ENCODE peak calls at places on chromosomes 12 and 14, in eight cellular contexts. S is iPS-NIHi11; F is T-helper 9 cell; Y is anterior cingulate cortex; H is stimulated activated CD8-positive, alpha-beta memory T cell treated with anti-CD3 and anti-CD28 coated beads, Interleukin-4, amount 100 ng/mL, for 1 hour; U is lung microvascular endothelial cell; A is stimulated activated CD4-positive, alpha-beta T cell treated with anti-CD3 and anti-CD28 coated beads, Interleukin-15, amount 100 ng/mL, for 1 hour; K is B cell. O is an unnamed sample.

GRCh38 chr12:78457951-78458350 is 406.6 kb upstream of the SYT1 start:
- DNase-seq in K (no peak), U (no peak), H (no peak), S (no peak), Y (no peak), A (no peak), F (no peak), O (no peak)

GRCh38 chr12:131434208-131435125 is 276.4 kb upstream of the SFSWAP start:
- DNase-seq in A (no peak), H (no peak), K (no peak), S (no peak), Y (no peak), F (no peak), U (peak), O (no peak)

GRCh38 chr12:39354955-39355354 is 88.0 kb downstream of the KIF21A start:
- DNase-seq in F (no peak), H (no peak), K (no peak), S (no peak), U (no peak), Y (no peak), A (no peak), O (no peak)

GRCh38 chr12:98895086-98895651 is 250.1 kb downstream of the APAF1 start:
- DNase-seq in Y (no peak), U (peak), S (peak), F (no peak), A (no peak), K (peak), H (no peak), O (no peak)

GRCh38 chr12:67415473-67415872 is 146.3 kb downstream of the CAND1 start:
- DNase-seq in F (no peak), Y (no peak), K (no peak), H (no peak), S (peak), U (peak), A (no peak), O (no peak)

GRCh38 chr14:33617154-33617553 is 333.7 kb downstream of the EGLN3 start:
- DNase-seq in Y (no peak), S (no peak), A (no peak), K (no peak), F (no peak), H (no peak), U (no peak), O (no peak)

GRCh38 chr12:38374751-38375150 is 58.2 kb downstream of the ALG10B start:
- DNase-seq in A (no peak), F (no peak), U (no peak), H (no peak), Y (no peak), K (no peak), S (no peak), O (no peak)

GRCh38 chr14:50475460-50475859 is 56.9 kb downstream of the MAP4K5 start:
- DNase-seq in U (no peak), K (no peak), A (no peak), H (no peak), S (no peak), F (no peak), Y (no peak), O (no peak)

GRCh38 chr12:124326899-124327298 is 32.0 kb downstream of the RFLNA start:
- DNase-seq in H (no peak), U (no peak), A (no peak), S (no peak), K (no peak), F (no peak), Y (no peak), O (no peak)

GRCh38 chr12:2414810-2415567 is 362.2 kb downstream of the CACNA1C start:
- DNase-seq in Y (no peak), A (no peak), S (no peak), F (no peak), K (no peak), H (no peak), U (no peak), O (no peak)

GRCh38 chr12:56658921-56659320 is 13.1 kb upstream of the ATP5F1B start:
- DNase-seq in U (no peak), F (no peak), A (no peak), K (no peak), S (no peak), H (no peak), Y (no peak), O (no peak)

GRCh38 chr14:69672372-69672771 is 61.0 kb downstream of the SUSD6 start:
- DNase-seq in F (no peak), Y (no peak), H (no peak), A (no peak), U (no peak), S (no peak), K (no peak), O (no peak)

GRCh38 chr14:58617619-58618018 is 20.1 kb upstream of the DACT1 start:
- DNase-seq in Y (no peak), U (no peak), A (no peak), F (no peak), S (no peak), K (no peak), H (no peak), O (no peak)

GRCh38 chr12:97005174-97005573 is 98.1 kb downstream of the NEDD1 start:
- DNase-seq in K (no peak), A (no peak), F (no peak), U (no peak), S (no peak), Y (no peak), H (no peak), O (no peak)

GRCh38 chr12:104957388-104958008 is 592 bp downstream of the SLC41A2 start:
- DNase-seq in U (peak), Y (peak), H (no peak), K (peak), A (peak), F (peak), S (no peak), O (no peak)

GRCh38 chr14:72714094-72714493 is 179.8 kb downstream of the DPF3 start:
- DNase-seq in K (peak), S (no peak), F (no peak), U (no peak), A (no peak), H (no peak), Y (no peak), O (peak)

GRCh38 chr12:91276529-91276928 is 93.9 kb upstream of the DCN start:
- DNase-seq in F (no peak), U (no peak), S (no peak), H (no peak), Y (no peak), K (no peak), A (no peak), O (no peak)

GRCh38 chr14:104135904-104136471 is 2.4 kb upstream of the KIF26A start:
- DNase-seq in U (no peak), Y (no peak), A (no peak), K (no peak), F (no peak), S (no peak), H (no peak), O (no peak)

GRCh38 chr14:67694791-67695393 is 672 bp downstream of the RDH11 start:
- DNase-seq in U (peak), H (peak), S (peak), F (peak), K (peak), A (peak), Y (peak), O (peak)

O was measured in T-cell.